ENCODE peak calls at places on chromosomes 3 and 15, in nine cellular contexts. One of them, this sample, is unnamed.
A peak's percentile ranks its signal among the peaks of the same experiment; 100 is the strongest.

GRCh38 chr15:48989175-48989574 is 25.5 kb upstream of the SHC4 start:
- DNase-seq in ACHN: no peak
- DNase-seq in lung: no peak
- DNase-seq in globus pallidus: no peak
- DNase-seq in NCI-H2081: no peak
- DNase-seq in ELR: no peak
- DNase-seq in WERI-Rb-1: no peak
- DNase-seq in nucleus accumbens: no peak
- DNase-seq in T-helper 9 cell: no peak
- DNase-seq in this sample: no peak

GRCh38 chr15:27601239-27601942 is 497.7 kb downstream of the OCA2 start:
- DNase-seq in globus pallidus: peak; percentile 12
- DNase-seq in lung: no peak
- DNase-seq in T-helper 9 cell: no peak
- DNase-seq in ELR: no peak
- DNase-seq in nucleus accumbens: no peak
- DNase-seq in WERI-Rb-1: no peak
- DNase-seq in ACHN: no peak
- DNase-seq in NCI-H2081: no peak
- DNase-seq in this sample: peak; percentile 4

GRCh38 chr15:40737048-40737447 is 18.0 kb downstream of the RMDN3 start:
- DNase-seq in lung: no peak
- DNase-seq in T-helper 9 cell: no peak
- DNase-seq in nucleus accumbens: no peak
- DNase-seq in globus pallidus: no peak
- DNase-seq in NCI-H2081: no peak
- DNase-seq in ELR: no peak
- DNase-seq in WERI-Rb-1: no peak
- DNase-seq in ACHN: no peak
- DNase-seq in this sample: no peak

GRCh38 chr3:69181592-69182211 is 59.3 kb upstream of the LMOD3 start:
- DNase-seq in T-helper 9 cell: no peak
- DNase-seq in globus pallidus: peak; percentile 94
- DNase-seq in NCI-H2081: no peak
- DNase-seq in ACHN: peak; percentile 60
- DNase-seq in lung: no peak
- DNase-seq in nucleus accumbens: peak; percentile 54
- DNase-seq in ELR: peak; percentile 87
- DNase-seq in WERI-Rb-1: no peak
- DNase-seq in this sample: peak; percentile 96

GRCh38 chr3:126349071-126349470 is 8.1 kb downstream of the KLF15 start:
- DNase-seq in WERI-Rb-1: peak; percentile 3
- DNase-seq in ELR: no peak
- DNase-seq in globus pallidus: no peak
- DNase-seq in nucleus accumbens: no peak
- DNase-seq in lung: no peak
- DNase-seq in ACHN: no peak
- DNase-seq in NCI-H2081: no peak
- DNase-seq in T-helper 9 cell: no peak
- DNase-seq in this sample: no peak

GRCh38 chr3:186220886-186221285 is 112.0 kb upstream of the ETV5 start:
- DNase-seq in ELR: no peak
- DNase-seq in lung: no peak
- DNase-seq in T-helper 9 cell: no peak
- DNase-seq in nucleus accumbens: peak; percentile 36
- DNase-seq in NCI-H2081: no peak
- DNase-seq in globus pallidus: peak; percentile 82
- DNase-seq in WERI-Rb-1: peak; percentile 41
- DNase-seq in ACHN: no peak
- DNase-seq in this sample: peak; percentile 57

GRCh38 chr15:101092186-101092866 is 159.5 kb downstream of the CHSY1 start:
- DNase-seq in nucleus accumbens: no peak
- DNase-seq in ELR: no peak
- DNase-seq in NCI-H2081: no peak
- DNase-seq in lung: no peak
- DNase-seq in WERI-Rb-1: no peak
- DNase-seq in globus pallidus: no peak
- DNase-seq in T-helper 9 cell: no peak
- DNase-seq in ACHN: no peak
- DNase-seq in this sample: no peak

GRCh38 chr15:50330921-50331320 is 24.1 kb downstream of the GABPB1 start:
- DNase-seq in NCI-H2081: no peak
- DNase-seq in ACHN: no peak
- DNase-seq in globus pallidus: no peak
- DNase-seq in lung: no peak
- DNase-seq in nucleus accumbens: no peak
- DNase-seq in WERI-Rb-1: no peak
- DNase-seq in T-helper 9 cell: no peak
- DNase-seq in ELR: peak; percentile 23
- DNase-seq in this sample: no peak

GRCh38 chr3:126344380-126345041 is 12.7 kb downstream of the KLF15 start:
- DNase-seq in NCI-H2081: no peak
- DNase-seq in globus pallidus: no peak
- DNase-seq in WERI-Rb-1: peak; percentile 6
- DNase-seq in lung: no peak
- DNase-seq in ACHN: no peak
- DNase-seq in nucleus accumbens: no peak
- DNase-seq in ELR: no peak
- DNase-seq in T-helper 9 cell: no peak
- DNase-seq in this sample: no peak

GRCh38 chr3:14174483-14174882 is 3.9 kb downstream of the XPC start:
- DNase-seq in NCI-H2081: no peak
- DNase-seq in ACHN: no peak
- DNase-seq in ELR: peak; percentile 47
- DNase-seq in globus pallidus: no peak
- DNase-seq in T-helper 9 cell: no peak
- DNase-seq in lung: no peak
- DNase-seq in nucleus accumbens: no peak
- DNase-seq in WERI-Rb-1: no peak
- DNase-seq in this sample: no peak

GRCh38 chr3:124831631-124832184 is 55.5 kb downstream of the ITGB5 start:
- DNase-seq in NCI-H2081: no peak
- DNase-seq in ELR: no peak
- DNase-seq in globus pallidus: no peak
- DNase-seq in T-helper 9 cell: no peak
- DNase-seq in WERI-Rb-1: no peak
- DNase-seq in lung: no peak
- DNase-seq in nucleus accumbens: no peak
- DNase-seq in ACHN: no peak
- DNase-seq in this sample: peak; percentile 33

GRCh38 chr3:71537211-71537611 is 46.3 kb downstream of the FOXP1 start:
- DNase-seq in T-helper 9 cell: no peak
- DNase-seq in nucleus accumbens: no peak
- DNase-seq in ELR: peak; percentile 92
- DNase-seq in WERI-Rb-1: no peak
- DNase-seq in ACHN: peak; percentile 94
- DNase-seq in lung: peak; percentile 50
- DNase-seq in globus pallidus: no peak
- DNase-seq in NCI-H2081: no peak
- DNase-seq in this sample: no peak

GRCh38 chr3:144344925-144345548 is 373.4 kb downstream of the DIPK2A start:
- DNase-seq in T-helper 9 cell: no peak
- DNase-seq in globus pallidus: no peak
- DNase-seq in ACHN: no peak
- DNase-seq in nucleus accumbens: no peak
- DNase-seq in lung: no peak
- DNase-seq in ELR: no peak
- DNase-seq in WERI-Rb-1: no peak
- DNase-seq in NCI-H2081: no peak
- DNase-seq in this sample: no peak

GRCh38 chr3:32685604-32686185 is 707 bp downstream of the CNOT10 start:
- DNase-seq in nucleus accumbens: no peak
- DNase-seq in ACHN: peak; percentile 11
- DNase-seq in ELR: peak; percentile 42
- DNase-seq in lung: no peak
- DNase-seq in NCI-H2081: no peak
- DNase-seq in T-helper 9 cell: no peak
- DNase-seq in WERI-Rb-1: no peak
- DNase-seq in globus pallidus: no peak
- DNase-seq in this sample: no peak

GRCh38 chr3:49362579-49362978 is 4.4 kb upstream of the GPX1 start:
- DNase-seq in WERI-Rb-1: no peak
- DNase-seq in ACHN: no peak
- DNase-seq in T-helper 9 cell: no peak
- DNase-seq in ELR: no peak
- DNase-seq in nucleus accumbens: no peak
- DNase-seq in NCI-H2081: no peak
- DNase-seq in globus pallidus: no peak
- DNase-seq in lung: no peak
- DNase-seq in this sample: no peak

GRCh38 chr3:183008799-183009198 is 28.5 kb upstream of the DCUN1D1 start:
- DNase-seq in T-helper 9 cell: no peak
- DNase-seq in lung: no peak
- DNase-seq in WERI-Rb-1: no peak
- DNase-seq in ELR: no peak
- DNase-seq in NCI-H2081: no peak
- DNase-seq in globus pallidus: no peak
- DNase-seq in nucleus accumbens: no peak
- DNase-seq in ACHN: no peak
- DNase-seq in this sample: no peak

GRCh38 chr3:141348848-141349247 is 19.5 kb upstream of the ZBTB38 start:
- DNase-seq in NCI-H2081: no peak
- DNase-seq in ACHN: no peak
- DNase-seq in T-helper 9 cell: no peak
- DNase-seq in nucleus accumbens: no peak
- DNase-seq in WERI-Rb-1: no peak
- DNase-seq in globus pallidus: no peak
- DNase-seq in lung: no peak
- DNase-seq in ELR: no peak
- DNase-seq in this sample: no peak

GRCh38 chr15:39756806-39757522 is 25.7 kb downstream of the FSIP1 start:
- DNase-seq in WERI-Rb-1: no peak
- DNase-seq in lung: no peak
- DNase-seq in T-helper 9 cell: no peak
- DNase-seq in ELR: peak; percentile 83
- DNase-seq in nucleus accumbens: no peak
- DNase-seq in ACHN: peak; percentile 63
- DNase-seq in globus pallidus: peak; percentile 40
- DNase-seq in NCI-H2081: peak; percentile 28
- DNase-seq in this sample: peak; percentile 66

GRCh38 chr3:58661836-58662235 is 4.7 kb downstream of the FAM3D start:
- DNase-seq in lung: no peak
- DNase-seq in globus pallidus: no peak
- DNase-seq in WERI-Rb-1: no peak
- DNase-seq in T-helper 9 cell: no peak
- DNase-seq in ELR: no peak
- DNase-seq in NCI-H2081: no peak
- DNase-seq in ACHN: no peak
- DNase-seq in nucleus accumbens: no peak
- DNase-seq in this sample: no peak

GRCh38 chr15:83170474-83171165 is 37.0 kb downstream of the HDGFL3 start:
- DNase-seq in T-helper 9 cell: no peak
- DNase-seq in ELR: peak; percentile 36
- DNase-seq in lung: no peak
- DNase-seq in ACHN: no peak
- DNase-seq in globus pallidus: no peak
- DNase-seq in NCI-H2081: no peak
- DNase-seq in nucleus accumbens: no peak
- DNase-seq in WERI-Rb-1: no peak
- DNase-seq in this sample: no peak

GRCh38 chr15:63389902-63390301 is 8.3 kb upstream of the CA12 start:
- DNase-seq in ELR: no peak
- DNase-seq in WERI-Rb-1: no peak
- DNase-seq in globus pallidus: no peak
- DNase-seq in NCI-H2081: peak; percentile 93
- DNase-seq in nucleus accumbens: no peak
- DNase-seq in lung: peak; percentile 80
- DNase-seq in T-helper 9 cell: no peak
- DNase-seq in ACHN: no peak
- DNase-seq in this sample: no peak

GRCh38 chr15:57563416-57563815 is 28.3 kb upstream of the MYZAP start:
- DNase-seq in nucleus accumbens: no peak
- DNase-seq in T-helper 9 cell: no peak
- DNase-seq in lung: no peak
- DNase-seq in ACHN: no peak
- DNase-seq in NCI-H2081: no peak
- DNase-seq in ELR: no peak
- DNase-seq in WERI-Rb-1: no peak
- DNase-seq in globus pallidus: no peak
- DNase-seq in this sample: no peak

GRCh38 chr3:10804183-10804648 is 11.8 kb upstream of the SLC6A11 start:
- DNase-seq in T-helper 9 cell: no peak
- DNase-seq in NCI-H2081: no peak
- DNase-seq in WERI-Rb-1: no peak
- DNase-seq in ELR: peak; percentile 2
- DNase-seq in nucleus accumbens: no peak
- DNase-seq in lung: no peak
- DNase-seq in globus pallidus: no peak
- DNase-seq in ACHN: no peak
- DNase-seq in this sample: no peak

GRCh38 chr15:69823223-69823907 is 274.4 kb downstream of the TLE3 start:
- DNase-seq in ELR: peak; percentile 17
- DNase-seq in NCI-H2081: no peak
- DNase-seq in lung: no peak
- DNase-seq in globus pallidus: no peak
- DNase-seq in ACHN: peak; percentile 1
- DNase-seq in nucleus accumbens: no peak
- DNase-seq in T-helper 9 cell: no peak
- DNase-seq in WERI-Rb-1: no peak
- DNase-seq in this sample: peak; percentile 37

GRCh38 chr3:108125550-108126071 is 34.8 kb upstream of the CD47 start:
- DNase-seq in ELR: no peak
- DNase-seq in T-helper 9 cell: peak; percentile 47
- DNase-seq in globus pallidus: no peak
- DNase-seq in NCI-H2081: peak; percentile 88
- DNase-seq in lung: no peak
- DNase-seq in nucleus accumbens: no peak
- DNase-seq in WERI-Rb-1: no peak
- DNase-seq in ACHN: no peak
- DNase-seq in this sample: no peak

GRCh38 chr3:191366675-191367074 is 36.3 kb upstream of the UTS2B start:
- DNase-seq in ACHN: no peak
- DNase-seq in lung: no peak
- DNase-seq in ELR: peak; percentile 81
- DNase-seq in nucleus accumbens: no peak
- DNase-seq in T-helper 9 cell: no peak
- DNase-seq in WERI-Rb-1: no peak
- DNase-seq in globus pallidus: no peak
- DNase-seq in NCI-H2081: no peak
- DNase-seq in this sample: no peak

GRCh38 chr3:67601385-67601784 is 53.0 kb downstream of the SUCLG2 start:
- DNase-seq in NCI-H2081: no peak
- DNase-seq in ELR: peak; percentile 57
- DNase-seq in lung: no peak
- DNase-seq in nucleus accumbens: no peak
- DNase-seq in globus pallidus: no peak
- DNase-seq in ACHN: no peak
- DNase-seq in T-helper 9 cell: no peak
- DNase-seq in WERI-Rb-1: no peak
- DNase-seq in this sample: peak; percentile 22

GRCh38 chr3:127735767-127736693 is 63.3 kb downstream of the ABTB1 start:
- DNase-seq in WERI-Rb-1: no peak
- DNase-seq in NCI-H2081: no peak
- DNase-seq in ACHN: peak; percentile 76
- DNase-seq in nucleus accumbens: no peak
- DNase-seq in lung: no peak
- DNase-seq in T-helper 9 cell: no peak
- DNase-seq in globus pallidus: peak; percentile 38
- DNase-seq in ELR: peak; percentile 89
- DNase-seq in this sample: no peak

GRCh38 chr15:74038707-74039655 is 43.4 kb downstream of the GOLGA6A start:
- DNase-seq in T-helper 9 cell: no peak
- DNase-seq in NCI-H2081: no peak
- DNase-seq in nucleus accumbens: no peak
- DNase-seq in WERI-Rb-1: no peak
- DNase-seq in ELR: peak; percentile 15
- DNase-seq in globus pallidus: no peak
- DNase-seq in lung: no peak
- DNase-seq in ACHN: no peak
- DNase-seq in this sample: no peak

GRCh38 chr3:28576590-28577220 is 228.1 kb upstream of the AZI2 start:
- DNase-seq in nucleus accumbens: no peak
- DNase-seq in lung: no peak
- DNase-seq in NCI-H2081: no peak
- DNase-seq in WERI-Rb-1: no peak
- DNase-seq in globus pallidus: peak; percentile 20
- DNase-seq in ELR: no peak
- DNase-seq in ACHN: no peak
- DNase-seq in T-helper 9 cell: no peak
- DNase-seq in this sample: no peak

GRCh38 chr15:48418343-48418742 is 87.1 kb downstream of the DUT start:
- DNase-seq in globus pallidus: no peak
- DNase-seq in ACHN: no peak
- DNase-seq in nucleus accumbens: no peak
- DNase-seq in ELR: no peak
- DNase-seq in WERI-Rb-1: no peak
- DNase-seq in lung: no peak
- DNase-seq in T-helper 9 cell: no peak
- DNase-seq in NCI-H2081: no peak
- DNase-seq in this sample: no peak